ENCODE peak calls at places on chromosomes 11 and 22, in four cellular contexts. L is AG10803, K is GM20000, A is cardiac fibroblast. E is an unnamed sample.

GRCh38 chr11:123392813-123393212 is 37.3 kb upstream of the GRAMD1B start:
- DNase-seq in L (no peak), K (no peak), A (no peak), E (no peak)

GRCh38 chr11:2221591-2221990 is 48.8 kb downstream of the ASCL2 start:
- DNase-seq in L (no peak), K (no peak), A (no peak), E (no peak)

GRCh38 chr22:46483353-46483752 is 54.1 kb downstream of the CELSR1 start:
- DNase-seq in L (no peak), K (no peak), A (peak; percentile 14), E (no peak)

GRCh38 chr22:48523761-48524160 is 1303.9 kb downstream of the BRD1 start:
- DNase-seq in L (no peak), K (no peak), A (no peak), E (no peak)

GRCh38 chr22:31652911-31653684 is 8.9 kb downstream of the PISD start:
- DNase-seq in L (no peak), K (no peak), A (no peak), E (no peak)

GRCh38 chr22:48284671-48285070 is 1522.2 kb downstream of the TBC1D22A start:
- DNase-seq in L (no peak), K (no peak), A (no peak), E (no peak)

GRCh38 chr11:83151274-83151977 is 5.5 kb upstream of the PCF11 start:
- DNase-seq in L (no peak), K (no peak), A (no peak), E (no peak)

GRCh38 chr11:86519064-86519911 is 144.6 kb downstream of the CCDC81 start:
- DNase-seq in L (peak; percentile 88), K (no peak), A (peak; percentile 82), E (no peak)

GRCh38 chr11:17391493-17392355 is 3.3 kb upstream of the KCNJ11 start:
- DNase-seq in L (no peak), K (no peak), A (no peak), E (peak; percentile 15)

GRCh38 chr11:113778111-113778910 is 1.3 kb upstream of the CLDN25 start:
- DNase-seq in L (peak; percentile 34), K (no peak), A (peak; percentile 58), E (no peak)

GRCh38 chr11:117717485-117718314 is 79.3 kb downstream of the DSCAML1 start:
- DNase-seq in L (no peak), K (no peak), A (no peak), E (no peak)

GRCh38 chr11:70415176-70415575 is 16.8 kb downstream of the CTTN start:
- DNase-seq in L (peak; percentile 84), K (no peak), A (peak; percentile 89), E (no peak)

GRCh38 chr11:16923987-16924386 is 90.2 kb downstream of the PLEKHA7 start:
- DNase-seq in L (no peak), K (peak; percentile 56), A (no peak), E (peak; percentile 53)

GRCh38 chr22:32341122-32341740 is 16.4 kb upstream of the RFPL3 start:
- DNase-seq in L (no peak), K (no peak), A (no peak), E (no peak)

GRCh38 chr11:2584812-2585565 is 114.8 kb downstream of the KCNQ1OT1 start:
- DNase-seq in L (no peak), K (no peak), A (no peak), E (no peak)

GRCh38 chr11:102457865-102458264 is 5.3 kb upstream of the TMEM123 start:
- DNase-seq in L (no peak), K (no peak), A (no peak), E (no peak)

GRCh38 chr11:2550606-2550970 is 105.8 kb downstream of the KCNQ1 start:
- DNase-seq in L (no peak), K (no peak), A (no peak), E (no peak)

GRCh38 chr22:33923660-33924246 is 3.5 kb upstream of the LARGE1 start:
- DNase-seq in L (peak; percentile 74), K (peak; percentile 69), A (peak; percentile 86), E (peak; percentile 67)

GRCh38 chr22:39598017-39598965 is 27.7 kb downstream of the CACNA1I start:
- DNase-seq in L (no peak), K (peak; percentile 65), A (no peak), E (peak; percentile 74)

GRCh38 chr11:25733777-25734176 is 598.2 kb upstream of the ANO3 start:
- DNase-seq in L (no peak), K (no peak), A (peak; percentile 18), E (no peak)

GRCh38 chr11:128061321-128061871 is 526.0 kb downstream of the ETS1 start:
- DNase-seq in L (peak; percentile 39), K (no peak), A (no peak), E (no peak)

GRCh38 chr22:46471901-46472721 is 65.3 kb downstream of the CELSR1 start:
- DNase-seq in L (no peak), K (no peak), A (no peak), E (no peak)

GRCh38 chr11:68040121-68040956 is 1.5 kb downstream of the TCIRG1 start:
- DNase-seq in L (peak; percentile 71), K (peak; percentile 92), A (peak; percentile 80), E (peak; percentile 90)

GRCh38 chr11:88979641-88980040 is 86.1 kb downstream of the GRM5 start:
- DNase-seq in L (peak; percentile 38), K (no peak), A (peak; percentile 36), E (no peak)

GRCh38 chr22:37848587-37849088 is 581 bp upstream of the EIF3L start:
- DNase-seq in L (peak; percentile 35), K (no peak), A (peak; percentile 52), E (no peak)

GRCh38 chr11:82701847-82702520 is 31.7 kb downstream of the FAM181B start:
- DNase-seq in L (peak; percentile 17), K (peak; percentile 44), A (peak; percentile 55), E (no peak)

GRCh38 chr11:9677951-9678350 is 14.1 kb downstream of the SWAP70 start:
- DNase-seq in L (no peak), K (no peak), A (no peak), E (no peak)

GRCh38 chr22:27857441-27857840 is 55.9 kb upstream of the MN1 start:
- DNase-seq in L (peak; percentile 93), K (no peak), A (no peak), E (no peak)

GRCh38 chr11:73028621-73029020 is 113.5 kb downstream of the FCHSD2 start:
- DNase-seq in L (no peak), K (no peak), A (no peak), E (no peak)

GRCh38 chr11:6022954-6023353 is 7.6 kb downstream of the OR56A1 start:
- DNase-seq in L (peak; percentile 50), K (peak; percentile 20), A (peak; percentile 65), E (peak; percentile 31)

GRCh38 chr11:41175304-41175972 is 284.0 kb downstream of the LRRC4C start:
- DNase-seq in L (no peak), K (no peak), A (no peak), E (no peak)

GRCh38 chr22:40612291-40612740 is 24.2 kb downstream of the MRTFA start:
- DNase-seq in L (no peak), K (no peak), A (no peak), E (no peak)

GRCh38 chr22:22520020-22520656 is at the start of gene ZNF280A:
- DNase-seq in L (no peak), K (no peak), A (peak; percentile 59), E (no peak)

GRCh38 chr11:78022397-78023396 is at the start of gene KCTD14:
- DNase-seq in L (no peak), K (no peak), A (peak; percentile 11), E (no peak)

GRCh38 chr11:34331329-34331728 is 26.5 kb downstream of the ABTB2 start:
- DNase-seq in L (peak; percentile 78), K (no peak), A (peak; percentile 67), E (no peak)

GRCh38 chr11:29634248-29634647 is 382.6 kb downstream of the KCNA4 start:
- DNase-seq in L (peak; percentile 22), K (no peak), A (peak; percentile 17), E (no peak)

DNA sequence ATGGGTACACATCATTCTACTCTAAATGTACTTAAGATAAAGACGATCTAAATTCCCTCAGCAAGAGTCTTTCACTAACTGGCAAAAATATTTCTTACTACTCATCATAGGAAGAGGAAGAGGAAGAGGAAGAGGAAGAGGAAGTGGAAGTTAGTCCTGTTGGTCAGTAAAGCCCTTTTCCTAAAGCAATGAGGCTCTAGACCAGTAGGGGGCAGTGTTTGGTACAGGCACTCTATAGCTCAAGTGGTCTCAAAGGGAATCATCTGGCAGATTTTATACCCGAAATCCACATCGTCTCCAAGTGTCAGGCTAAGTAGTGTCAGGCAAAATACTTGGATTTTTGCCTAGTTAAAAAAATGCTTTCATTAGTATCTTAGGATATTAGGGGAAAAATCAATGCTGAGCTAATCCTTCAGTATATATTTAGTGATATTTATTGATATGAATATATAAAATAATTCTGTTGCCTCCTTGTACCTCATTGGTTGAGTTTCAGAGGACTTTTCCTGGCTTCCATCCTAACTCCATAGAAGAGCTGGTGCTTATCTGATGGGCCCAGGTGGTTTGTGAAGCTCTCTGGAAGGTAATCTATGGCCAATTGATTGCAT is 7.7 kb downstream of the BLID start:
- DNase-seq in L (no peak), K (peak; percentile 9), A (peak; percentile 84), E (peak; percentile 13)
- TF ChIP-seq CTCF in L (peak; percentile 57), K (peak; percentile 1), A (peak; percentile 86), E (peak; percentile 52)

DNA sequence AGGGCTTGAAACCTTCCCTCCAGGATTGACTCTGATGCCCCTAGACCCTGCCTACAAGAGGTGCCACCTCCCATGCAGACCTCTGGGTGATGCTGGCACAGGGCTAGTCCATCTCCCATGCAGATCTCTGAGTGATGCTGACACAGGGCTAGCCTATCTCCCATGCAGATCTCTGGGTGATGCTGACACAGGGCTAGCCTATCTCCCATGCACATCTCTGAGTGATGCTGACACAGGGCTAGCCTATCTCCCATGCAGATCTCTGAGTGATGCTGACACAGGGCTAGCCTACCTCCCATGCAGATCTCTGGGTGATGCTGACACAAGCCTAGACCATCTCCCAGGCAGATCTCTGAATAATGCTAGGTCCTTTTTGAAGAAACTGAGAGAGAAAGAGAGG is 321.7 kb downstream of the NTM start:
- DNase-seq in L (no peak), K (no peak), A (no peak), E (no peak)
- TF ChIP-seq CTCF in L (no peak), K (no peak), A (no peak), E (no peak)

DNA sequence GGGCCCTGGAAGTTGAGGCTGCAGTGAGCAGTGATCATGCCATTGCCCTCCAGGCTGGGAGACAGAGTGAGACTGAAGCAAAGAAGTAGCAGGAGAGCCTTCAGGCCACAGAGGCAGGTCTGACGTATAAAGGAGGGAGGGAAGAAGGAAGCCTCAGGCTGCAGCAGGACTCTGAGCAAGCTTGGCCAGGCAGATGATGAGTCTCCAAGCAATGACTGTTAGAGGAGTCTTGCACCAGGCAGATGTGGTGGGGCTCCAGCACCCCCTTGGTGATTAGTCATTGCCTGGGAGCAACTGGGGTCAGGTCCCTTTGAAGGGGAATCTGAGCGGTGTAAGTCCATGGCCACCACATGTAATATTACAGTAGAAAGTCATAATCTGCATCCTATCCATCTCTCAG is 36.6 kb upstream of the NFAM1 start:
- DNase-seq in L (peak; percentile 12), K (no peak), A (peak; percentile 9), E (no peak)
- TF ChIP-seq CTCF in L (no peak), K (no peak), A (no peak), E (no peak)

GRCh38 chr11:14784230-14784629 is 107.8 kb downstream of the CYP2R1 start:
- DNase-seq in L (no peak), K (no peak), A (no peak), E (no peak)

GRCh38 chr11:14793546-14793945 is 98.5 kb downstream of the CYP2R1 start:
- DNase-seq in L (no peak), K (no peak), A (peak; percentile 3), E (no peak)

GRCh38 chr11:14789879-14790484 is 102.0 kb downstream of the CYP2R1 start:
- DNase-seq in L (no peak), K (no peak), A (peak; percentile 48), E (no peak)
- TF ChIP-seq CTCF in L (peak; percentile 60), K (no peak), A (peak; percentile 64), E (peak; percentile 38)